ENCODE peak calls at places on chromosomes 5 and 9, in four cellular contexts. G is lower lobe of right lung, R is HFFc6, Y is neural crest cell. X is an unnamed sample.

GRCh38 chr5:15020731-15021130 is 149.2 kb upstream of the ANKH start:
- DNase-seq in G (no peak), R (no peak), Y (no peak), X (no peak)

GRCh38 chr9:89491688-89492087 is 6.2 kb downstream of the SEMA4D start:
- DNase-seq in Y (no peak), R (no peak), G (no peak), X (no peak)

GRCh38 chr9:112252194-112252593 is 77.1 kb upstream of the SUSD1 start:
- DNase-seq in G (no peak), R (no peak), Y (no peak), X (no peak)

GRCh38 chr9:110738982-110739381 is 70.4 kb downstream of the MUSK start:
- DNase-seq in R (no peak), G (no peak), Y (no peak), X (no peak)

GRCh38 chr5:86979801-86980510 is 287.7 kb upstream of the RASA1 start:
- DNase-seq in Y (no peak), R (peak), G (no peak), X (peak)

GRCh38 chr9:124505006-124505900 is 1.9 kb downstream of the NR5A1 start:
- DNase-seq in R (no peak), G (peak), Y (no peak), X (no peak)

GRCh38 chr9:106859957-106860715 is 2.8 kb upstream of the ZNF462 start:
- DNase-seq in Y (peak), G (peak), R (no peak), X (peak)

GRCh38 chr5:137622850-137623249 is 113.0 kb downstream of the KLHL3 start:
- DNase-seq in R (no peak), Y (no peak), G (peak), X (peak)

GRCh38 chr9:36837431-36838405 is 196.3 kb downstream of the PAX5 start:
- DNase-seq in R (no peak), G (no peak), Y (no peak), X (no peak)

GRCh38 chr5:74918232-74918669 is 52.1 kb upstream of the FAM169A start:
- DNase-seq in Y (no peak), R (no peak), G (no peak), X (no peak)

GRCh38 chr5:124001216-124001615 is 489.2 kb downstream of the CSNK1G3 start:
- DNase-seq in Y (no peak), R (no peak), G (no peak), X (no peak)

GRCh38 chr9:95317119-95317892 is at the start of gene FANCC:
- DNase-seq in Y (peak), R (peak), G (peak), X (peak)

GRCh38 chr5:78881884-78882283 is 103.2 kb downstream of the ARSB start:
- DNase-seq in Y (no peak), R (no peak), G (no peak), X (no peak)

GRCh38 chr9:123329329-123329955 is 26.6 kb upstream of the CRB2 start:
- DNase-seq in G (peak), Y (no peak), R (peak), X (no peak)

GRCh38 chr9:21324040-21324439 is 11.2 kb downstream of the KLHL9 start:
- DNase-seq in R (no peak), G (no peak), Y (no peak), X (no peak)

GRCh38 chr9:25716220-25716872 is 38.1 kb upstream of the TUSC1 start:
- DNase-seq in Y (peak), R (peak), G (no peak), X (peak)

GRCh38 chr9:16344343-16344742 is 526.1 kb downstream of the BNC2 start:
- DNase-seq in Y (no peak), R (peak), G (no peak), X (peak)

GRCh38 chr5:64457846-64458245 is 48.0 kb upstream of the RGS7BP start:
- DNase-seq in G (no peak), Y (no peak), R (no peak), X (no peak)

GRCh38 chr5:131406997-131407638 is 143.3 kb downstream of the CDC42SE2 start:
- DNase-seq in G (no peak), R (no peak), Y (no peak), X (no peak)

GRCh38 chr9:96021616-96022444 is 146.3 kb downstream of the ERCC6L2 start:
- DNase-seq in G (no peak), R (no peak), Y (peak), X (no peak)

GRCh38 chr5:178766936-178767912 is 36.8 kb upstream of the ZNF354A start:
- DNase-seq in Y (no peak), R (no peak), G (no peak), X (no peak)

GRCh38 chr5:147073098-147073497 is 161.7 kb upstream of the STK32A start:
- DNase-seq in Y (no peak), G (no peak), R (no peak), X (no peak)

GRCh38 chr5:96331210-96331609 is 101.8 kb downstream of the PCSK1 start:
- DNase-seq in G (no peak), Y (no peak), R (no peak), X (no peak)

GRCh38 chr9:16410601-16411285 is 459.7 kb downstream of the BNC2 start:
- DNase-seq in R (peak), G (no peak), Y (no peak), X (peak)

GRCh38 chr5:67030289-67031069 is 166.1 kb downstream of the CD180 start:
- DNase-seq in G (no peak), R (peak), Y (no peak), X (peak)

GRCh38 chr5:148846930-148847329 is 20.5 kb downstream of the ADRB2 start:
- DNase-seq in R (peak), G (no peak), Y (no peak), X (peak)

GRCh38 chr5:107402881-107403280 is 267.9 kb downstream of the EFNA5 start:
- DNase-seq in G (no peak), Y (no peak), R (no peak), X (no peak)

GRCh38 chr5:138109463-138110265 is 25.8 kb downstream of the WNT8A start:
- DNase-seq in G (no peak), R (peak), Y (no peak), X (peak)

GRCh38 chr5:113512341-113512740 is 1.2 kb upstream of the YTHDC2 start:
- DNase-seq in R (no peak), G (no peak), Y (no peak), X (no peak)

GRCh38 chr5:40796487-40796889 is 1.7 kb downstream of the PRKAA1 start:
- DNase-seq in Y (no peak), G (no peak), R (peak), X (peak)

GRCh38 chr5:75521195-75521594 is 9.5 kb downstream of the POLK start:
- DNase-seq in G (no peak), Y (no peak), R (no peak), X (no peak)

GRCh38 chr5:139881145-139881733 is 85.6 kb downstream of the PSD2 start:
- DNase-seq in R (no peak), Y (no peak), G (no peak), X (no peak)
- TF ChIP-seq CTCF in R (no peak), Y (no peak), G (no peak), X (no peak)

GRCh38 chr9:12702160-12702758 is 9.1 kb downstream of the TYRP1 start:
- DNase-seq in G (peak), Y (peak), R (peak), X (peak)
- TF ChIP-seq CTCF in G (peak), Y (peak), R (peak), X (peak)

GRCh38 chr9:126203313-126203712 is 123.3 kb upstream of the MVB12B start:
- DNase-seq in R (no peak), G (no peak), Y (no peak), X (no peak)
- TF ChIP-seq CTCF in R (peak), G (no peak), Y (no peak), X (no peak)

GRCh38 chr5:142769793-142770649 is at the start of gene ARHGAP26:
- DNase-seq in G (peak), Y (peak), R (peak), X (peak)

GRCh38 chr5:142767178-142767577 is 3.0 kb upstream of the ARHGAP26 start:
- DNase-seq in R (no peak), Y (no peak), G (no peak), X (no peak)

GRCh38 chr5:142767925-142768324 is 2.3 kb upstream of the ARHGAP26 start:
- DNase-seq in G (no peak), Y (no peak), R (no peak), X (no peak)

GRCh38 chr5:142770650-142771609 is 753 bp downstream of the ARHGAP26 start:
- DNase-seq in Y (peak), G (peak), R (peak), X (peak)

DNA sequence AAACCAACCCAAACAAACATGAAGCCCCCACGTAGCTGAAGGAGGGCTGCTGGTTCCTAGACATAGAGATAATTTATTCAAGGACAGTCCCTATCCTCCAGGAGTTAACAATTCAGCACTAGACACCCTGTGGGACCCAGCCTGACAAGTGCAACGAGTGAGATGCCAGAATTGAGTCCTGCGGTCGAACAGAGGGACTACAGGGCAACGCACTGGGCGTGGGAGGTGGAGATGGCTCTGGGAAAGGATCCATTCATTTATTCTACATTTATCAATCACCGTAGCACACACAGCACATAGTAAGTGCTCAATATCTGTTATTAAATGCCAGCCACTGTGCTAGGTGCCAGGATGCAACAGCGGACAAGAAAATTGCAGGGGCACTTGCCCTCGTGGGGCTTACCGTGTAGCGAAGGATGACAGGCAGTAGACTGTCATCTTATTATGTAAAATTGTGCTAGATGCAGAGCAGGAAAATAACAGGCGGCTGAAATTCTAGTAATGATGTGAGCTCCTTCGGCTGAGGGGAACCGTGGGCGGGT is 855 bp upstream of the ARHGAP26 start:
- DNase-seq in Y (no peak), G (no peak), R (no peak), X (no peak)
- TF ChIP-seq CTCF in Y (no peak), G (no peak), R (peak), X (no peak)

GRCh38 chr5:110258460-110258859 is 468.0 kb downstream of the TMEM232 start:
- DNase-seq in Y (no peak), G (no peak), R (no peak), X (peak)
- TF ChIP-seq CTCF in Y (no peak), G (no peak), R (no peak), X (no peak)

DNA sequence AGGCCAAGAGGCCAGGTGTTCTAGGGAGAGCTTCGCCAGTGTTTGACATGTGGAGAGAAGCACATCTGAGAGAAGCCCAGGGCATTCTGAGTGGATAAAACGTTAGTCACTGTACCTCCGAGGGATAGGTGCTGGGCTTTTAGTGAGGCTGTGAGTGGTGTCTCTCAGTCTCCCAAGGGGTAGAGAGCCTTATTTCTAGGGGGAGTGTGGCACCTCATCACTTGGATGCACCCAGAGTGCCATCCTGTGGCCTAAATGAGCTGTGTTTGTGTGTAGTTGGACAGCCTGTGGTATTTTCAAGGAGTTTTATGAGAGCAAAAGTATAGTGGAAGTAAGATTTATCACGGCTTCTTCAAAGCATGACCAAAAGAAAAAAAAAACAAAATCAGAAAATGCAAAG is 1046.9 kb upstream of the WWC1 start:
- DNase-seq in R (no peak), G (no peak), Y (peak), X (peak)
- TF ChIP-seq CTCF in R (no peak), G (no peak), Y (peak), X (peak)

DNA sequence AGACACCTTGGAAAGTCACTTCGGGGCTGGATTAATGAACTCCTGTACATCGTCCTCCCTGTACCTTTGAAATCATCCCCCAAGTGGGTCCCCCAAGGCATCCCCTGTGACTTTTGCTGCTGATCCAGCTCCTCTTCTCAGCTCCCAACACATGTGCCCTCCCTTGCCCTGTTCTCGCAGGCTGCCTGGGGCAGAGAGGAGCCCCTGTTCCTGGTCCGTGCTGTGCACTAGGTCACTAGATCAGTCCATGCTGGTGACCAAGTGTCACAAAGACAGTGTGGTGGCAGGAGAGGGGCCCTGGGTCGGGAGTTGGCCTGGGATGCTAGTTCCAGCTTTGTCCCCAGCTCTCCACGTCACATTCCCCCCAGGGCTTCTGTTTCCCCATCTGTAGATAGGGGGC is 79.3 kb upstream of the BARHL1 start:
- DNase-seq in R (no peak), G (peak), Y (no peak), X (no peak)
- TF ChIP-seq CTCF in R (no peak), G (no peak), Y (no peak), X (no peak)

GRCh38 chr5:50440651-50441478 is at the start of gene EMB:
- DNase-seq in R (no peak), Y (peak), G (peak), X (peak)
- TF ChIP-seq CTCF in R (no peak), Y (peak), G (peak), X (no peak)

GRCh38 chr5:142012186-142012785 is 541 bp downstream of the GNPDA1 start:
- DNase-seq in Y (peak), G (peak), R (peak), X (peak)
- TF ChIP-seq CTCF in Y (peak), G (peak), R (peak), X (peak)

X was measured in astrocyte of the spinal cord.